ENCODE peak calls at places on chromosomes 12 and 14, in four cellular contexts. L is ureter; D is GOT3; I is CD4-positive, alpha-beta T cell. X is an unnamed sample.

GRCh38 chr14:64979336-64980074 is 7.2 kb upstream of the FNTB start:
- DNase-seq in I (no peak), D (no peak), L (no peak), X (no peak)

GRCh38 chr14:71395151-71395604 is 487.9 kb downstream of the PCNX1 start:
- DNase-seq in D (no peak), I (no peak), L (no peak), X (no peak)

GRCh38 chr12:121729021-121729420 is 16.5 kb downstream of the TMEM120B start:
- DNase-seq in L (no peak), I (no peak), D (no peak), X (no peak)

GRCh38 chr12:111360325-111360930 is 8.5 kb downstream of the PHETA1 start:
- DNase-seq in I (no peak), D (no peak), L (no peak), X (no peak)

GRCh38 chr12:82874935-82875334 is 188.2 kb downstream of the TMTC2 start:
- DNase-seq in D (no peak), L (no peak), I (no peak), X (no peak)

GRCh38 chr14:104373855-104374717 is 205.5 kb upstream of the C14orf180 start:
- DNase-seq in L (no peak), D (no peak), I (no peak), X (no peak)

GRCh38 chr12:114746297-114747074 is 62.5 kb upstream of the TBX3 start:
- DNase-seq in I (no peak), D (no peak), L (no peak), X (no peak)

GRCh38 chr12:11807453-11807852 is 158.0 kb downstream of the ETV6 start:
- DNase-seq in D (no peak), L (no peak), I (no peak), X (no peak)

GRCh38 chr12:24256636-24257150 is 307.2 kb upstream of the SOX5 start:
- DNase-seq in D (no peak), I (no peak), L (no peak), X (no peak)

GRCh38 chr12:50099302-50100008 is 4.4 kb upstream of the GPD1 start:
- DNase-seq in D (no peak), L (no peak), I (no peak), X (no peak)

GRCh38 chr14:34059925-34060746 is 109.3 kb upstream of the EGLN3 start:
- DNase-seq in D (no peak), I (peak; percentile 32), L (peak; percentile 87), X (peak; percentile 86)

GRCh38 chr14:104973215-104974145 is 4.7 kb downstream of the AHNAK2 start:
- DNase-seq in I (no peak), D (peak; percentile 31), L (peak; percentile 94), X (peak; percentile 96)

GRCh38 chr12:66290716-66291200 is 11.5 kb upstream of the HELB start:
- DNase-seq in L (no peak), D (no peak), I (no peak), X (no peak)

GRCh38 chr12:110349521-110350151 is 53.9 kb downstream of the ANAPC7 start:
- DNase-seq in I (peak; percentile 17), L (no peak), D (no peak), X (no peak)

GRCh38 chr14:61119006-61119405 is 138.0 kb downstream of the SLC38A6 start:
- DNase-seq in D (no peak), L (no peak), I (no peak), X (no peak)

GRCh38 chr12:89856431-89856830 is 147.8 kb upstream of the ATP2B1 start:
- DNase-seq in D (no peak), L (no peak), I (no peak), X (no peak)

GRCh38 chr14:105207996-105208737 is 27.1 kb upstream of the NUDT14 start:
- DNase-seq in D (no peak), L (no peak), I (no peak), X (no peak)

GRCh38 chr14:56217380-56218045 is 99.3 kb downstream of the PELI2 start:
- DNase-seq in L (no peak), D (no peak), I (no peak), X (no peak)

GRCh38 chr12:107014050-107014449 is 27.1 kb upstream of the MTERF2 start:
- DNase-seq in I (no peak), L (peak; percentile 46), D (no peak), X (no peak)

GRCh38 chr12:124764451-124764850 is 99.2 kb downstream of the SCARB1 start:
- DNase-seq in D (no peak), L (no peak), I (no peak), X (no peak)

GRCh38 chr14:28577187-28577586 is 189.4 kb upstream of the FOXG1 start:
- DNase-seq in D (no peak), L (no peak), I (no peak), X (no peak)

GRCh38 chr12:2129076-2129475 is 76.3 kb downstream of the CACNA1C start:
- DNase-seq in L (no peak), D (peak; percentile 43), I (no peak), X (no peak)

GRCh38 chr12:47216150-47216677 is 136.5 kb upstream of the AMIGO2 start:
- DNase-seq in I (peak; percentile 34), L (no peak), D (no peak), X (no peak)

GRCh38 chr14:65949711-65950516 is 536.3 kb upstream of the CCDC196 start:
- DNase-seq in D (no peak), I (no peak), L (no peak), X (no peak)

GRCh38 chr14:20684662-20685456 is 499 bp downstream of the RNASE4 start:
- DNase-seq in D (no peak), I (no peak), L (peak; percentile 54), X (no peak)